ENCODE peak calls at places on chromosome 5, in five cellular contexts. E is adrenal gland, S is body of pancreas, C is spleen, O is GM23338. M is an unnamed sample.

GRCh38 chr5:163846512-163846911 is 341.1 kb downstream of the MAT2B start:
- DNase-seq in E (no peak), S (no peak), C (no peak), O (no peak), M (no peak)

GRCh38 chr5:61167382-61167781 is 5.1 kb upstream of the SMIM15 start:
- DNase-seq in E (peak; percentile 8), S (peak; percentile 41), C (no peak), O (peak; percentile 34), M (peak; percentile 24)

GRCh38 chr5:139955053-139955605 is 88.0 kb downstream of the NRG2 start:
- DNase-seq in E (no peak), S (no peak), C (no peak), O (peak; percentile 32), M (no peak)

GRCh38 chr5:97618721-97619120 is 435.7 kb upstream of the RIOK2 start:
- DNase-seq in E (no peak), S (no peak), C (no peak), O (no peak), M (no peak)

GRCh38 chr5:174428895-174429294 is 295.5 kb upstream of the MSX2 start:
- DNase-seq in E (no peak), S (no peak), C (no peak), O (no peak), M (no peak)

GRCh38 chr5:109965634-109966033 is 275.9 kb downstream of the MAN2A1 start:
- DNase-seq in E (no peak), S (no peak), C (no peak), O (no peak), M (no peak)

GRCh38 chr5:119743927-119744326 is 114.6 kb downstream of the FAM170A start:
- DNase-seq in E (no peak), S (peak; percentile 23), C (no peak), O (peak; percentile 88), M (peak; percentile 27)

GRCh38 chr5:14706615-14707021 is 42.1 kb downstream of the OTULIN start:
- DNase-seq in E (no peak), S (no peak), C (no peak), O (no peak), M (no peak)

GRCh38 chr5:137995077-137995746 is 37.7 kb downstream of the FAM13B start:
- DNase-seq in E (no peak), S (no peak), C (no peak), O (no peak), M (no peak)

GRCh38 chr5:116303810-116304209 is 219.0 kb downstream of the COMMD10 start:
- DNase-seq in E (no peak), S (no peak), C (no peak), O (no peak), M (no peak)

GRCh38 chr5:127934791-127935256 is 148.7 kb upstream of the SLC12A2 start:
- DNase-seq in E (peak; percentile 7), S (no peak), C (no peak), O (peak; percentile 82), M (no peak)

GRCh38 chr5:75890546-75890945 is 173.3 kb upstream of the POC5 start:
- DNase-seq in E (no peak), S (no peak), C (no peak), O (no peak), M (no peak)

GRCh38 chr5:8726383-8727036 is 819.4 kb downstream of the SEMA5A start:
- DNase-seq in E (no peak), S (no peak), C (no peak), O (peak; percentile 9), M (no peak)

GRCh38 chr5:3597727-3598082 is 2.1 kb downstream of the IRX1 start:
- DNase-seq in E (no peak), S (no peak), C (no peak), O (no peak), M (no peak)

GRCh38 chr5:4212981-4213819 is 617.6 kb downstream of the IRX1 start:
- DNase-seq in E (no peak), S (no peak), C (no peak), O (peak; percentile 66), M (no peak)

GRCh38 chr5:171806976-171807823 is 21.6 kb downstream of the SMIM23 start:
- DNase-seq in E (no peak), S (no peak), C (peak; percentile 19), O (peak; percentile 36), M (no peak)

GRCh38 chr5:75051217-75051751 is 1.1 kb downstream of the GCNT4 start:
- DNase-seq in E (no peak), S (peak; percentile 49), C (peak; percentile 56), O (peak; percentile 19), M (no peak)

DNA sequence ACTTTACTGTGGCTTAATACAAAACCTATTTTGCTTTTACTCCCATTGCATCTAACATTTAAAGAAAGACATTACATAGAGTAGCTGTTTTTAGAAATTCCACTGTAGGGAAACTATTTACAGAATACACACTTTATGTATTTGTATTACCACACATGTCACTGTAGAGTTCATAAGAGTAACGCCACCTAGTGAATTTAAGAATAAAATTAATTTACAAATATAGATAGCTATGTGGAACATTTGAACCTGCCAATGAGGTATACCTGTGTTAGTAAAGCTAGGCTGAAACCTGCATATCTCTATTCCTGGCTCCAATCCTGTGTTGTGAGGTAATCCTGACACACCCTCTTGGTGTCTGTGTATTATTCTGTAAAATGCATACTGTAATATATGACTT is 234.4 kb downstream of the MAST4 start:
- DNase-seq in E (no peak), S (no peak), C (no peak), O (no peak), M (no peak)
- TF ChIP-seq CTCF in E (no peak), S (no peak), C (no peak), O (no peak), M (no peak)

DNA sequence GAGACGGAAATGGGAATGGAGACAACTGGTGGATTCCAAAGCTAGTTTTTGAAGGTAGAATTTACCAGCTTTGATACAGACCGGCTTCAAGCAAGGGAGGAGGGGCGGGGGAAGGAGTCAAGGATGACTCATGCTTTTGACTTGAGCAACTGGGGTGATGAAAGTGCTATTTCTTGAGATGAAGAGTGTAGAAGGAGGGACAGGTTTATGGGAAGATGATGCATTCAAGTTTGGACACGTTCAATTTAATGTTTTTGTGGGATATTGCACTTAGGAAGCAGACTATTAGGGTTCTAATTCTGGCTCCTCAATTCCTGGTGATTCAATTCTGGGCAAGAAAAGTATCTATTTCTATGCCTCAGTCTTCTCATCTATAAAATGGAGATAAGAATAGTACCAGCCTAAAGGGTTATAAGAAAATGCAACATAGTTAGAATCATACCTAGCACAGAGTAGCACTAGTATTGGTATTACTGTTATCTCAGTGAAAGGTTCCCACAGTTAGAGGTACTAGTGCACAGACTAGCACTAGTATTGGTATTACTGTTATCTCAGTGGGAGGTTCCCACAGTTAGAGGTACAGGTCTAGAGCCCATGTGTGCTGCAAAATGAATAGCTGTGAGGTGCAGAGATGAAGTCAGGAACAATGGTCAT is 4.6 kb downstream of the NIPAL4 start:
- DNase-seq in E (peak; percentile 50), S (no peak), C (no peak), O (peak; percentile 41), M (no peak)
- H3K4me1 ChIP-seq in E (peaks cover 5% of the 10 kb centered on the region), S (peaks cover 8% of the 10 kb centered on the region), C (peaks cover 28% of the 10 kb centered on the region), O (peaks cover 8% of the 10 kb centered on the region), M (no peaks in the 10 kb centered on the region)

GRCh38 chr5:88428633-88429032 is 160.0 kb upstream of the TMEM161B start:
- DNase-seq in E (no peak), S (no peak), C (no peak), O (no peak), M (no peak)
- TF ChIP-seq CTCF in E (no peak), S (no peak), C (no peak), O (no peak), M (no peak)

DNA sequence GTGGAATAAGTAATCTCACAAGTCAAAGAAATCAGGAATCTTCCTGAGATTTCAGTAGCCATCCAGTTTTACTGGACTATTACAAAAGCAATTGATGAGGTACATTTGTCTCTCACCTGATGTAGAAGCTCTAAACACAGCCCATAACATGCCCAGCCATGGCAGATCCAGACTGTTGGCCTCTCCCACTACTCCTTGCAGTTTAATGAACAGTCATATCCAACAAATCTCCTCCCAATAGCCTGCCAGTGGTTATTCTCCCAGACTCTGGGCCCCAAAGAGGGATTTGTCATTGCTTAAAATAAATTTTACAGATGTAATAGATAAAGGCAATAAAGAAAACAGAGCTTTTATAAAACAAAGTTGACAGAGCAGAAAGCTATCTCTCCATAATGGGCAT is 80.8 kb downstream of the ZNF608 start:
- DNase-seq in E (no peak), S (no peak), C (no peak), O (no peak), M (peak; percentile 40)
- H3K4me1 ChIP-seq in E (peaks cover 7% of the 10 kb centered on the region), S (peaks cover 76% of the 10 kb centered on the region), C (peaks cover 8% of the 10 kb centered on the region), O (peaks cover 54% of the 10 kb centered on the region), M (peaks cover 83% of the 10 kb centered on the region)

GRCh38 chr5:67196537-67197059 is at the start of gene CD180:
- DNase-seq in E (no peak), S (no peak), C (no peak), O (no peak), M (no peak)
- TF ChIP-seq CTCF in E (no peak), S (no peak), C (no peak), O (no peak), M (no peak)

GRCh38 chr5:142852361-142852760 is 82.2 kb downstream of the ARHGAP26 start:
- DNase-seq in E (no peak), S (no peak), C (no peak), O (no peak), M (no peak)
- H3K4me1 ChIP-seq in E (no peaks in the 10 kb centered on the region), S (peaks cover 10% of the 10 kb centered on the region), C (peaks cover 13% of the 10 kb centered on the region), O (peaks cover 41% of the 10 kb centered on the region), M (peaks cover 4% of the 10 kb centered on the region)